ENCODE peak calls at places on chromosomes 6 and 20, in ten cellular contexts. One of them, this sample, is unnamed. For H3K4me1 and H3K27me3, the result is how much of the 10 kb centered on the place peaks cover.

GRCh38 chr20:38221041-38221589 is 39.4 kb downstream of the KIAA1755 start:
- DNase-seq in lower lobe of right lung: peak
- DNase-seq in Peyer's patch: peak
- DNase-seq in right atrium auricular region: no peak
- DNase-seq in heart left ventricle: peak
- DNase-seq in tibial nerve: peak
- DNase-seq in naive thymus-derived CD4-positive, alpha-beta T cell: peak
- DNase-seq in Karpas-422: peak
- DNase-seq in heart right ventricle: peak
- DNase-seq in cardiac muscle cell: peak
- DNase-seq in this sample: peak

GRCh38 chr6:162940426-162940825 is 212.7 kb downstream of the PACRG start:
- DNase-seq in heart left ventricle: peak
- DNase-seq in Karpas-422: no peak
- DNase-seq in lower lobe of right lung: no peak
- DNase-seq in right atrium auricular region: no peak
- DNase-seq in naive thymus-derived CD4-positive, alpha-beta T cell: no peak
- DNase-seq in cardiac muscle cell: peak
- DNase-seq in heart right ventricle: no peak
- DNase-seq in Peyer's patch: no peak
- DNase-seq in tibial nerve: no peak
- DNase-seq in this sample: no peak

GRCh38 chr20:14566505-14566904 is 229.1 kb upstream of the FLRT3 start:
- DNase-seq in naive thymus-derived CD4-positive, alpha-beta T cell: no peak
- DNase-seq in tibial nerve: no peak
- DNase-seq in lower lobe of right lung: no peak
- DNase-seq in cardiac muscle cell: no peak
- DNase-seq in heart right ventricle: no peak
- DNase-seq in heart left ventricle: no peak
- DNase-seq in Peyer's patch: no peak
- DNase-seq in Karpas-422: no peak
- DNase-seq in right atrium auricular region: no peak
- DNase-seq in this sample: no peak

GRCh38 chr6:42961020-42961470 is 491 bp downstream of the GNMT start:
- DNase-seq in naive thymus-derived CD4-positive, alpha-beta T cell: no peak
- DNase-seq in Karpas-422: no peak
- DNase-seq in Peyer's patch: no peak
- DNase-seq in tibial nerve: no peak
- DNase-seq in heart right ventricle: no peak
- DNase-seq in heart left ventricle: no peak
- DNase-seq in lower lobe of right lung: no peak
- DNase-seq in right atrium auricular region: no peak
- DNase-seq in cardiac muscle cell: no peak
- DNase-seq in this sample: no peak

GRCh38 chr6:90194371-90194841 is 102.2 kb downstream of the BACH2 start:
- DNase-seq in heart left ventricle: no peak
- DNase-seq in lower lobe of right lung: no peak
- DNase-seq in tibial nerve: no peak
- DNase-seq in cardiac muscle cell: no peak
- DNase-seq in Peyer's patch: no peak
- DNase-seq in Karpas-422: no peak
- DNase-seq in heart right ventricle: no peak
- DNase-seq in right atrium auricular region: no peak
- DNase-seq in naive thymus-derived CD4-positive, alpha-beta T cell: no peak
- DNase-seq in this sample: no peak

GRCh38 chr20:61939691-61940360 is 125.9 kb downstream of the TAF4 start:
- DNase-seq in heart right ventricle: no peak
- DNase-seq in naive thymus-derived CD4-positive, alpha-beta T cell: no peak
- DNase-seq in lower lobe of right lung: peak
- DNase-seq in Karpas-422: no peak
- DNase-seq in right atrium auricular region: no peak
- DNase-seq in heart left ventricle: no peak
- DNase-seq in Peyer's patch: no peak
- DNase-seq in cardiac muscle cell: no peak
- DNase-seq in tibial nerve: no peak
- DNase-seq in this sample: no peak

GRCh38 chr6:83252717-83253116 is 59.6 kb downstream of the RWDD2A start:
- DNase-seq in right atrium auricular region: no peak
- DNase-seq in Peyer's patch: no peak
- DNase-seq in Karpas-422: no peak
- DNase-seq in lower lobe of right lung: no peak
- DNase-seq in naive thymus-derived CD4-positive, alpha-beta T cell: no peak
- DNase-seq in heart right ventricle: no peak
- DNase-seq in heart left ventricle: no peak
- DNase-seq in tibial nerve: no peak
- DNase-seq in cardiac muscle cell: no peak
- DNase-seq in this sample: no peak

GRCh38 chr20:59141818-59142581 is 21.6 kb upstream of the ZNF831 start:
- DNase-seq in naive thymus-derived CD4-positive, alpha-beta T cell: no peak
- DNase-seq in tibial nerve: no peak
- DNase-seq in Karpas-422: peak
- DNase-seq in right atrium auricular region: no peak
- DNase-seq in heart left ventricle: no peak
- DNase-seq in lower lobe of right lung: no peak
- DNase-seq in heart right ventricle: no peak
- DNase-seq in Peyer's patch: no peak
- DNase-seq in cardiac muscle cell: peak
- DNase-seq in this sample: no peak

GRCh38 chr6:44977406-44977740 is 350.8 kb upstream of the RUNX2 start:
- DNase-seq in cardiac muscle cell: no peak
- DNase-seq in heart left ventricle: no peak
- DNase-seq in tibial nerve: no peak
- DNase-seq in right atrium auricular region: no peak
- DNase-seq in Peyer's patch: no peak
- DNase-seq in lower lobe of right lung: no peak
- DNase-seq in naive thymus-derived CD4-positive, alpha-beta T cell: peak
- DNase-seq in heart right ventricle: no peak
- DNase-seq in Karpas-422: no peak
- DNase-seq in this sample: no peak

GRCh38 chr6:7166410-7167293 is 58.9 kb downstream of the RREB1 start:
- DNase-seq in naive thymus-derived CD4-positive, alpha-beta T cell: no peak
- DNase-seq in Peyer's patch: no peak
- DNase-seq in tibial nerve: no peak
- DNase-seq in heart left ventricle: no peak
- DNase-seq in lower lobe of right lung: peak
- DNase-seq in heart right ventricle: no peak
- DNase-seq in cardiac muscle cell: no peak
- DNase-seq in Karpas-422: no peak
- DNase-seq in right atrium auricular region: peak
- DNase-seq in this sample: no peak

GRCh38 chr6:46638650-46639049 is 14.0 kb downstream of the CYP39A1 start:
- DNase-seq in right atrium auricular region: no peak
- DNase-seq in tibial nerve: no peak
- DNase-seq in cardiac muscle cell: no peak
- DNase-seq in Karpas-422: no peak
- DNase-seq in naive thymus-derived CD4-positive, alpha-beta T cell: no peak
- DNase-seq in heart right ventricle: no peak
- DNase-seq in heart left ventricle: no peak
- DNase-seq in Peyer's patch: no peak
- DNase-seq in lower lobe of right lung: no peak
- DNase-seq in this sample: no peak

GRCh38 chr20:62116558-62117361 is 5.5 kb upstream of the LSM14B start:
- DNase-seq in heart right ventricle: no peak
- DNase-seq in naive thymus-derived CD4-positive, alpha-beta T cell: no peak
- DNase-seq in tibial nerve: no peak
- DNase-seq in cardiac muscle cell: no peak
- DNase-seq in lower lobe of right lung: no peak
- DNase-seq in Karpas-422: no peak
- DNase-seq in Peyer's patch: no peak
- DNase-seq in right atrium auricular region: no peak
- DNase-seq in heart left ventricle: no peak
- DNase-seq in this sample: no peak

GRCh38 chr20:61531553-61532345 is 279.7 kb downstream of the CDH4 start:
- DNase-seq in Peyer's patch: no peak
- DNase-seq in heart left ventricle: no peak
- DNase-seq in cardiac muscle cell: no peak
- DNase-seq in tibial nerve: no peak
- DNase-seq in right atrium auricular region: no peak
- DNase-seq in heart right ventricle: no peak
- DNase-seq in lower lobe of right lung: no peak
- DNase-seq in naive thymus-derived CD4-positive, alpha-beta T cell: no peak
- DNase-seq in Karpas-422: no peak
- DNase-seq in this sample: no peak

DNA sequence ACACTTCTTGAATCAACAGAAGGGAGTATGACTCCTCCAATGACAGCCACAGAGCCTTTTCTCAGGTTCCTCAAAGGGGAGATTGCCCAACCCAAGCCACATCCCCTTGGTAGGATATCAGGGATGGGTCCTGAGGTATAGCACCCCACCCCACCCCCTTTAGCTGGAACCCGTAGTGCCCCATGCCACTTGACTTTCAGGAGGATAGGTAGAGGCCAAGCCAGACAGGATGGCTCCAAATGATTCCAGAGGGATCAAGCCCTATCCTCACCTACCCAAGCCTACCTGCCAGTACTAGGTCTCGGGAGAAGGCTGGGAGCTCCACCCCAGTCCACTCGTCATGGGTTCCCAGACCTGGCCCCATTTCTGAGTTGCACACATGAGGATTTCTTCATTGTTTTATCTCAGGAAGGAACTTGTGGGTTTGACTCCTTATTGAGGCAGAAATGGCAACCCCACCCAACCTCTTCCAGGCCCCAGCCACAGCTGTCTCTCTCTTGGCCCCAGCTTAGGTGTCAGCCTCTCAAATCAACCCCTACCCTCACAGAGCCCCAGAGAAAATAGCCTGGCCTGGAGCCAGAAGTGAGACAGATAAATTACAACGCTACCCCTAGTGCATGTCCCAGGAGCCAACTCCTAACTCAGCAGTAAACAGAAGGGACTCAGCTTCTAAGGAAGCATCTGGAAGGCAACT is 3.6 kb downstream of the CCND3 start:
- DNase-seq in naive thymus-derived CD4-positive, alpha-beta T cell: peak
- DNase-seq in heart left ventricle: peak
- DNase-seq in cardiac muscle cell: no peak
- DNase-seq in lower lobe of right lung: no peak
- DNase-seq in Karpas-422: peak
- DNase-seq in tibial nerve: no peak
- DNase-seq in Peyer's patch: no peak
- DNase-seq in right atrium auricular region: no peak
- DNase-seq in heart right ventricle: peak
- DNase-seq in this sample: peak
- H3K4me1 ChIP-seq in naive thymus-derived CD4-positive, alpha-beta T cell: half or more
- H3K4me1 ChIP-seq in heart left ventricle: under half
- H3K4me1 ChIP-seq in cardiac muscle cell: under half
- H3K4me1 ChIP-seq in lower lobe of right lung: half or more
- H3K4me1 ChIP-seq in Karpas-422: half or more
- H3K4me1 ChIP-seq in tibial nerve: under half
- H3K4me1 ChIP-seq in Peyer's patch: under half
- H3K4me1 ChIP-seq in right atrium auricular region: under half
- H3K4me1 ChIP-seq in heart right ventricle: under half
- H3K4me1 ChIP-seq in this sample: half or more

GRCh38 chr20:57588596-57588995 is 27.7 kb downstream of the PCK1 start:
- DNase-seq in Peyer's patch: peak
- DNase-seq in Karpas-422: no peak
- DNase-seq in cardiac muscle cell: no peak
- DNase-seq in naive thymus-derived CD4-positive, alpha-beta T cell: no peak
- DNase-seq in heart right ventricle: no peak
- DNase-seq in lower lobe of right lung: no peak
- DNase-seq in tibial nerve: no peak
- DNase-seq in right atrium auricular region: no peak
- DNase-seq in heart left ventricle: peak
- DNase-seq in this sample: no peak
- H3K27me3 ChIP-seq in Peyer's patch: under half
- H3K27me3 ChIP-seq in Karpas-422: under half
- H3K27me3 ChIP-seq in cardiac muscle cell: under half
- H3K27me3 ChIP-seq in naive thymus-derived CD4-positive, alpha-beta T cell: under half
- H3K27me3 ChIP-seq in heart right ventricle: under half
- H3K27me3 ChIP-seq in lower lobe of right lung: under half
- H3K27me3 ChIP-seq in tibial nerve: under half
- H3K27me3 ChIP-seq in right atrium auricular region: under half
- H3K27me3 ChIP-seq in heart left ventricle: under half
- H3K27me3 ChIP-seq in this sample: under half

GRCh38 chr20:12067686-12068085 is 150.0 kb downstream of the BTBD3 start:
- DNase-seq in lower lobe of right lung: no peak
- DNase-seq in cardiac muscle cell: peak
- DNase-seq in naive thymus-derived CD4-positive, alpha-beta T cell: no peak
- DNase-seq in heart left ventricle: no peak
- DNase-seq in right atrium auricular region: no peak
- DNase-seq in heart right ventricle: no peak
- DNase-seq in Karpas-422: no peak
- DNase-seq in Peyer's patch: no peak
- DNase-seq in tibial nerve: no peak
- DNase-seq in this sample: no peak

GRCh38 chr20:12061471-12061870 is 143.8 kb downstream of the BTBD3 start:
- DNase-seq in cardiac muscle cell: no peak
- DNase-seq in heart left ventricle: no peak
- DNase-seq in Karpas-422: no peak
- DNase-seq in heart right ventricle: no peak
- DNase-seq in right atrium auricular region: no peak
- DNase-seq in lower lobe of right lung: no peak
- DNase-seq in tibial nerve: no peak
- DNase-seq in naive thymus-derived CD4-positive, alpha-beta T cell: no peak
- DNase-seq in Peyer's patch: no peak
- DNase-seq in this sample: no peak

GRCh38 chr20:12063106-12063505 is 145.4 kb downstream of the BTBD3 start:
- DNase-seq in naive thymus-derived CD4-positive, alpha-beta T cell: no peak
- DNase-seq in heart left ventricle: no peak
- DNase-seq in right atrium auricular region: no peak
- DNase-seq in Karpas-422: no peak
- DNase-seq in Peyer's patch: no peak
- DNase-seq in tibial nerve: no peak
- DNase-seq in lower lobe of right lung: no peak
- DNase-seq in heart right ventricle: no peak
- DNase-seq in cardiac muscle cell: no peak
- DNase-seq in this sample: no peak

GRCh38 chr20:12068146-12068545 is 150.5 kb downstream of the BTBD3 start:
- DNase-seq in lower lobe of right lung: no peak
- DNase-seq in heart left ventricle: no peak
- DNase-seq in right atrium auricular region: no peak
- DNase-seq in naive thymus-derived CD4-positive, alpha-beta T cell: no peak
- DNase-seq in Peyer's patch: no peak
- DNase-seq in tibial nerve: no peak
- DNase-seq in cardiac muscle cell: peak
- DNase-seq in Karpas-422: no peak
- DNase-seq in heart right ventricle: no peak
- DNase-seq in this sample: no peak

DNA sequence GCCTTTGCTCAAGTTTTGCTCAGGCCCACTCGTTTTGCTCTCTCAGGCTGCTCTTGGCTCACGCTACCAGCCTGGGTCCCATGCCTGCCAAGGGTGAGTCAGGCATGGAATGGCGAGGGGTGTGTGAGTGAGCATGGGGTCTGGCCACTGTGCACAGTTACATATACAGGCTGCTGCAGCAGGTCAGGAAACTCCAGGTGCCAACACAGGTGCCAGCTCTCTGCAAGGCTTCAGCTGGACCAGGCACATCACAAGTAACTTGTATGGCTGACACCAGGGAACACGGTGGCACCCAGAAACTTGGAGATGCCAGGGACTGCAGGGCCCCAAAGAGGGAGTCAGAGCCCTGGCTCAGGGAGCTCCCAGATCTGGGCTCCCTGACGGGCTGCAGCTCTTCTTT is 146.8 kb downstream of the BTBD3 start:
- DNase-seq in right atrium auricular region: no peak
- DNase-seq in heart left ventricle: no peak
- DNase-seq in tibial nerve: no peak
- DNase-seq in lower lobe of right lung: no peak
- DNase-seq in cardiac muscle cell: no peak
- DNase-seq in Peyer's patch: no peak
- DNase-seq in Karpas-422: no peak
- DNase-seq in naive thymus-derived CD4-positive, alpha-beta T cell: no peak
- DNase-seq in heart right ventricle: no peak
- DNase-seq in this sample: no peak
- H3K4me3 ChIP-seq in right atrium auricular region: no peak
- H3K4me3 ChIP-seq in heart left ventricle: no peak
- H3K4me3 ChIP-seq in tibial nerve: no peak
- H3K4me3 ChIP-seq in lower lobe of right lung: no peak
- H3K4me3 ChIP-seq in cardiac muscle cell: no peak
- H3K4me3 ChIP-seq in Peyer's patch: no peak
- H3K4me3 ChIP-seq in Karpas-422: no peak
- H3K4me3 ChIP-seq in naive thymus-derived CD4-positive, alpha-beta T cell: no peak
- H3K4me3 ChIP-seq in heart right ventricle: no peak
- H3K4me3 ChIP-seq in this sample: no peak

GRCh38 chr6:34243901-34244884 is 4.6 kb downstream of the SMIM29 start:
- DNase-seq in tibial nerve: peak
- DNase-seq in Karpas-422: no peak
- DNase-seq in heart left ventricle: peak
- DNase-seq in naive thymus-derived CD4-positive, alpha-beta T cell: no peak
- DNase-seq in right atrium auricular region: peak
- DNase-seq in lower lobe of right lung: peak
- DNase-seq in cardiac muscle cell: no peak
- DNase-seq in heart right ventricle: peak
- DNase-seq in Peyer's patch: no peak
- DNase-seq in this sample: no peak
- H3K4me1 ChIP-seq in tibial nerve: under half
- H3K4me1 ChIP-seq in Karpas-422: under half
- H3K4me1 ChIP-seq in heart left ventricle: under half
- H3K4me1 ChIP-seq in naive thymus-derived CD4-positive, alpha-beta T cell: under half
- H3K4me1 ChIP-seq in right atrium auricular region: under half
- H3K4me1 ChIP-seq in lower lobe of right lung: under half
- H3K4me1 ChIP-seq in cardiac muscle cell: under half
- H3K4me1 ChIP-seq in heart right ventricle: under half
- H3K4me1 ChIP-seq in Peyer's patch: under half
- H3K4me1 ChIP-seq in this sample: under half